ENCODE peak calls at places on chromosomes 5 and 9, in eight cellular contexts. One of them, this sample, is unnamed.

GRCh38 chr9:12722131-12722530 is 28.9 kb downstream of the TYRP1 start:
- DNase-seq in uterus: no peak
- DNase-seq in PC-9: no peak
- DNase-seq in testis: no peak
- DNase-seq in CD8-positive, alpha-beta memory T cell: no peak
- DNase-seq in HCT116: no peak
- DNase-seq in GM23338: no peak
- DNase-seq in A673: no peak
- DNase-seq in this sample: no peak

GRCh38 chr5:179132586-179133355 is 72.6 kb downstream of the ZNF354C start:
- DNase-seq in HCT116: no peak
- DNase-seq in PC-9: no peak
- DNase-seq in testis: no peak
- DNase-seq in A673: no peak
- DNase-seq in CD8-positive, alpha-beta memory T cell: no peak
- DNase-seq in GM23338: no peak
- DNase-seq in uterus: no peak
- DNase-seq in this sample: no peak

GRCh38 chr9:76255781-76256455 is 138.3 kb downstream of the RFK start:
- DNase-seq in GM23338: no peak
- DNase-seq in PC-9: no peak
- DNase-seq in HCT116: no peak
- DNase-seq in uterus: peak
- DNase-seq in A673: peak
- DNase-seq in CD8-positive, alpha-beta memory T cell: no peak
- DNase-seq in testis: peak
- DNase-seq in this sample: peak

GRCh38 chr5:94793816-94794198 is 175.3 kb downstream of the SLF1 start:
- DNase-seq in testis: no peak
- DNase-seq in GM23338: no peak
- DNase-seq in uterus: no peak
- DNase-seq in HCT116: no peak
- DNase-seq in CD8-positive, alpha-beta memory T cell: no peak
- DNase-seq in A673: no peak
- DNase-seq in PC-9: no peak
- DNase-seq in this sample: no peak

GRCh38 chr9:111632695-111633388 is 1.7 kb downstream of the DNAJC25 start:
- DNase-seq in HCT116: no peak
- DNase-seq in PC-9: no peak
- DNase-seq in A673: peak
- DNase-seq in GM23338: no peak
- DNase-seq in uterus: no peak
- DNase-seq in testis: no peak
- DNase-seq in CD8-positive, alpha-beta memory T cell: no peak
- DNase-seq in this sample: no peak

GRCh38 chr9:124220551-124221451 is 36.9 kb upstream of the NEK6 start:
- DNase-seq in PC-9: no peak
- DNase-seq in uterus: no peak
- DNase-seq in testis: peak
- DNase-seq in CD8-positive, alpha-beta memory T cell: no peak
- DNase-seq in HCT116: no peak
- DNase-seq in A673: peak
- DNase-seq in GM23338: no peak
- DNase-seq in this sample: no peak

GRCh38 chr5:95669985-95670384 is 12.8 kb downstream of the SPATA9 start:
- DNase-seq in uterus: no peak
- DNase-seq in PC-9: no peak
- DNase-seq in A673: no peak
- DNase-seq in HCT116: no peak
- DNase-seq in GM23338: no peak
- DNase-seq in CD8-positive, alpha-beta memory T cell: no peak
- DNase-seq in testis: no peak
- DNase-seq in this sample: no peak

GRCh38 chr5:107607656-107608368 is 62.9 kb downstream of the EFNA5 start:
- DNase-seq in GM23338: no peak
- DNase-seq in PC-9: no peak
- DNase-seq in testis: no peak
- DNase-seq in HCT116: no peak
- DNase-seq in A673: no peak
- DNase-seq in uterus: no peak
- DNase-seq in CD8-positive, alpha-beta memory T cell: no peak
- DNase-seq in this sample: no peak

GRCh38 chr9:82880353-82880752 is 182.6 kb downstream of the RASEF start:
- DNase-seq in GM23338: no peak
- DNase-seq in CD8-positive, alpha-beta memory T cell: no peak
- DNase-seq in uterus: no peak
- DNase-seq in PC-9: no peak
- DNase-seq in testis: no peak
- DNase-seq in HCT116: no peak
- DNase-seq in A673: no peak
- DNase-seq in this sample: no peak

GRCh38 chr5:96718635-96719077 is 56.5 kb downstream of the CAST start:
- DNase-seq in GM23338: peak
- DNase-seq in HCT116: no peak
- DNase-seq in uterus: peak
- DNase-seq in testis: peak
- DNase-seq in CD8-positive, alpha-beta memory T cell: no peak
- DNase-seq in A673: no peak
- DNase-seq in PC-9: no peak
- DNase-seq in this sample: peak

GRCh38 chr9:137045294-137046093 is 483 bp downstream of the NPDC1 start:
- DNase-seq in CD8-positive, alpha-beta memory T cell: no peak
- DNase-seq in uterus: no peak
- DNase-seq in A673: peak
- DNase-seq in PC-9: no peak
- DNase-seq in GM23338: peak
- DNase-seq in HCT116: no peak
- DNase-seq in testis: peak
- DNase-seq in this sample: no peak

GRCh38 chr9:115133649-115134048 is 15.7 kb upstream of the TNC start:
- DNase-seq in uterus: no peak
- DNase-seq in CD8-positive, alpha-beta memory T cell: no peak
- DNase-seq in GM23338: no peak
- DNase-seq in testis: no peak
- DNase-seq in A673: no peak
- DNase-seq in HCT116: no peak
- DNase-seq in PC-9: no peak
- DNase-seq in this sample: no peak

GRCh38 chr9:105132576-105132975 is 111.9 kb upstream of the SLC44A1 start:
- DNase-seq in uterus: no peak
- DNase-seq in testis: no peak
- DNase-seq in CD8-positive, alpha-beta memory T cell: no peak
- DNase-seq in PC-9: peak
- DNase-seq in A673: no peak
- DNase-seq in GM23338: no peak
- DNase-seq in HCT116: peak
- DNase-seq in this sample: no peak

GRCh38 chr5:124705577-124705976 is 40.9 kb downstream of the ZNF608 start:
- DNase-seq in uterus: no peak
- DNase-seq in A673: no peak
- DNase-seq in CD8-positive, alpha-beta memory T cell: no peak
- DNase-seq in PC-9: no peak
- DNase-seq in GM23338: no peak
- DNase-seq in testis: no peak
- DNase-seq in HCT116: no peak
- DNase-seq in this sample: no peak

GRCh38 chr5:150616024-150616470 is 24.4 kb upstream of the SYNPO start:
- DNase-seq in PC-9: peak
- DNase-seq in CD8-positive, alpha-beta memory T cell: no peak
- DNase-seq in HCT116: no peak
- DNase-seq in GM23338: no peak
- DNase-seq in testis: peak
- DNase-seq in uterus: peak
- DNase-seq in A673: peak
- DNase-seq in this sample: no peak

GRCh38 chr5:150618588-150619281 is 21.7 kb upstream of the SYNPO start:
- DNase-seq in CD8-positive, alpha-beta memory T cell: no peak
- DNase-seq in A673: peak
- DNase-seq in GM23338: no peak
- DNase-seq in PC-9: no peak
- DNase-seq in uterus: no peak
- DNase-seq in testis: peak
- DNase-seq in HCT116: no peak
- DNase-seq in this sample: no peak

GRCh38 chr5:150619359-150620230 is 20.9 kb upstream of the SYNPO start:
- DNase-seq in uterus: peak
- DNase-seq in A673: peak
- DNase-seq in PC-9: no peak
- DNase-seq in GM23338: no peak
- DNase-seq in testis: peak
- DNase-seq in HCT116: no peak
- DNase-seq in CD8-positive, alpha-beta memory T cell: no peak
- DNase-seq in this sample: no peak

GRCh38 chr5:150616506-150616905 is 24.0 kb upstream of the SYNPO start:
- DNase-seq in PC-9: no peak
- DNase-seq in HCT116: no peak
- DNase-seq in GM23338: no peak
- DNase-seq in A673: peak
- DNase-seq in CD8-positive, alpha-beta memory T cell: no peak
- DNase-seq in uterus: no peak
- DNase-seq in testis: no peak
- DNase-seq in this sample: no peak

GRCh38 chr5:150618188-150618587 is 22.3 kb upstream of the SYNPO start:
- DNase-seq in testis: peak
- DNase-seq in uterus: peak
- DNase-seq in PC-9: no peak
- DNase-seq in GM23338: no peak
- DNase-seq in CD8-positive, alpha-beta memory T cell: no peak
- DNase-seq in A673: no peak
- DNase-seq in HCT116: no peak
- DNase-seq in this sample: no peak
- H3K27ac ChIP-seq in testis: no peak
- H3K27ac ChIP-seq in uterus: peak
- H3K27ac ChIP-seq in PC-9: no peak
- H3K27ac ChIP-seq in GM23338: no peak
- H3K27ac ChIP-seq in CD8-positive, alpha-beta memory T cell: no peak
- H3K27ac ChIP-seq in A673: no peak
- H3K27ac ChIP-seq in HCT116: no peak
- H3K27ac ChIP-seq in this sample: no peak

GRCh38 chr9:81002920-81003319 is 686.4 kb downstream of the TLE1 start:
- DNase-seq in A673: no peak
- DNase-seq in PC-9: no peak
- DNase-seq in uterus: no peak
- DNase-seq in CD8-positive, alpha-beta memory T cell: no peak
- DNase-seq in HCT116: no peak
- DNase-seq in testis: no peak
- DNase-seq in GM23338: no peak
- DNase-seq in this sample: no peak
- H3K27ac ChIP-seq in A673: no peak
- H3K27ac ChIP-seq in PC-9: no peak
- H3K27ac ChIP-seq in uterus: no peak
- H3K27ac ChIP-seq in CD8-positive, alpha-beta memory T cell: no peak
- H3K27ac ChIP-seq in HCT116: no peak
- H3K27ac ChIP-seq in testis: no peak
- H3K27ac ChIP-seq in GM23338: no peak
- H3K27ac ChIP-seq in this sample: no peak

GRCh38 chr5:6188976-6189375 is 189.4 kb downstream of the MED10 start:
- DNase-seq in testis: no peak
- DNase-seq in CD8-positive, alpha-beta memory T cell: no peak
- DNase-seq in GM23338: no peak
- DNase-seq in A673: no peak
- DNase-seq in PC-9: no peak
- DNase-seq in uterus: no peak
- DNase-seq in HCT116: no peak
- DNase-seq in this sample: no peak
- H3K27ac ChIP-seq in testis: no peak
- H3K27ac ChIP-seq in CD8-positive, alpha-beta memory T cell: no peak
- H3K27ac ChIP-seq in GM23338: no peak
- H3K27ac ChIP-seq in A673: no peak
- H3K27ac ChIP-seq in PC-9: no peak
- H3K27ac ChIP-seq in uterus: no peak
- H3K27ac ChIP-seq in HCT116: no peak
- H3K27ac ChIP-seq in this sample: no peak

GRCh38 chr5:134451618-134452505 is 40.2 kb upstream of the CDKN2AIPNL start:
- DNase-seq in testis: peak
- DNase-seq in PC-9: peak
- DNase-seq in CD8-positive, alpha-beta memory T cell: no peak
- DNase-seq in HCT116: no peak
- DNase-seq in A673: peak
- DNase-seq in uterus: peak
- DNase-seq in GM23338: no peak
- DNase-seq in this sample: no peak
- H3K27ac ChIP-seq in testis: no peak
- H3K27ac ChIP-seq in PC-9: no peak
- H3K27ac ChIP-seq in CD8-positive, alpha-beta memory T cell: no peak
- H3K27ac ChIP-seq in HCT116: no peak
- H3K27ac ChIP-seq in A673: no peak
- H3K27ac ChIP-seq in uterus: no peak
- H3K27ac ChIP-seq in GM23338: no peak
- H3K27ac ChIP-seq in this sample: no peak

GRCh38 chr9:71733176-71733575 is 35.1 kb downstream of the CEMIP2 start:
- DNase-seq in CD8-positive, alpha-beta memory T cell: no peak
- DNase-seq in A673: no peak
- DNase-seq in uterus: no peak
- DNase-seq in GM23338: no peak
- DNase-seq in PC-9: no peak
- DNase-seq in HCT116: no peak
- DNase-seq in testis: no peak
- DNase-seq in this sample: no peak
- H3K27ac ChIP-seq in CD8-positive, alpha-beta memory T cell: no peak
- H3K27ac ChIP-seq in A673: no peak
- H3K27ac ChIP-seq in uterus: no peak
- H3K27ac ChIP-seq in GM23338: no peak
- H3K27ac ChIP-seq in PC-9: no peak
- H3K27ac ChIP-seq in HCT116: no peak
- H3K27ac ChIP-seq in testis: no peak
- H3K27ac ChIP-seq in this sample: no peak

GRCh38 chr9:27431573-27431972 is 92.5 kb upstream of the IFNK start:
- DNase-seq in CD8-positive, alpha-beta memory T cell: no peak
- DNase-seq in HCT116: no peak
- DNase-seq in uterus: no peak
- DNase-seq in PC-9: no peak
- DNase-seq in testis: no peak
- DNase-seq in GM23338: no peak
- DNase-seq in A673: no peak
- DNase-seq in this sample: no peak
- H3K27ac ChIP-seq in CD8-positive, alpha-beta memory T cell: no peak
- H3K27ac ChIP-seq in HCT116: no peak
- H3K27ac ChIP-seq in uterus: peak
- H3K27ac ChIP-seq in PC-9: peak
- H3K27ac ChIP-seq in testis: peak
- H3K27ac ChIP-seq in GM23338: peak
- H3K27ac ChIP-seq in A673: no peak
- H3K27ac ChIP-seq in this sample: no peak

GRCh38 chr9:133990366-133991210 is 1.5 kb downstream of the VAV2 start:
- DNase-seq in CD8-positive, alpha-beta memory T cell: no peak
- DNase-seq in GM23338: peak
- DNase-seq in PC-9: peak
- DNase-seq in A673: no peak
- DNase-seq in testis: no peak
- DNase-seq in HCT116: peak
- DNase-seq in uterus: no peak
- DNase-seq in this sample: no peak
- H3K27ac ChIP-seq in CD8-positive, alpha-beta memory T cell: no peak
- H3K27ac ChIP-seq in GM23338: no peak
- H3K27ac ChIP-seq in PC-9: peak
- H3K27ac ChIP-seq in A673: no peak
- H3K27ac ChIP-seq in testis: no peak
- H3K27ac ChIP-seq in HCT116: peak
- H3K27ac ChIP-seq in uterus: peak
- H3K27ac ChIP-seq in this sample: peak

This sample was measured in epithelial cell of prostate.